ENCODE peak calls at places on chromosomes 13 and 19, in seven cellular contexts. Y is fibroblast of mammary gland; X is fibroblast of lung; M is foreskin fibroblast; J is astrocyte of the spinal cord; A is CD4-positive, alpha-beta memory T cell; C is spleen. G is an unnamed sample.

GRCh38 chr13:59447846-59448620 is 715.7 kb downstream of the DIAPH3 start:
- DNase-seq in C (no peak), M (no peak), X (peak), A (no peak), Y (no peak), J (peak), G (peak)

GRCh38 chr19:10431254-10431942 is 11.1 kb downstream of the PDE4A start:
- DNase-seq in A (peak), J (no peak), Y (peak), X (no peak), C (no peak), M (no peak), G (no peak)

GRCh38 chr13:36913463-36913862 is 6.6 kb downstream of the SMAD9 start:
- DNase-seq in Y (no peak), C (no peak), X (no peak), A (no peak), M (no peak), J (no peak), G (no peak)

GRCh38 chr13:113137656-113138292 is 15.2 kb downstream of the F10 start:
- DNase-seq in M (no peak), A (no peak), J (no peak), Y (no peak), C (no peak), X (no peak), G (no peak)

GRCh38 chr19:3336680-3337523 is 29.5 kb upstream of the NFIC start:
- DNase-seq in Y (peak), J (peak), X (peak), C (no peak), A (no peak), M (peak), G (peak)

GRCh38 chr19:55426042-55426441 is 17.1 kb downstream of the SHISA7 start:
- DNase-seq in Y (no peak), C (no peak), J (no peak), X (no peak), M (no peak), A (no peak), G (no peak)

GRCh38 chr19:9818734-9819589 is at the start of gene FBXL12:
- DNase-seq in Y (peak), C (peak), A (peak), M (peak), X (peak), J (peak), G (peak)

GRCh38 chr19:38263696-38264485 is 482 bp upstream of the SPINT2 start:
- DNase-seq in C (no peak), M (peak), X (no peak), Y (no peak), A (peak), J (peak), G (peak)

GRCh38 chr19:10655457-10656312 is 1.5 kb downstream of the ILF3 start:
- DNase-seq in M (no peak), Y (peak), A (no peak), C (no peak), J (peak), X (no peak), G (peak)

GRCh38 chr13:93172109-93172508 is 54.5 kb upstream of the GPC6 start:
- DNase-seq in Y (peak), C (no peak), X (no peak), J (no peak), M (no peak), A (no peak), G (no peak)

GRCh38 chr13:97979556-97979955 is 26.1 kb downstream of the IPO5 start:
- DNase-seq in X (no peak), Y (no peak), A (no peak), C (no peak), J (no peak), M (no peak), G (no peak)
- H3K4me3 ChIP-seq in X (no peak), Y (no peak), A (no peak), C (no peak), J (no peak), M (peak), G (no peak)

GRCh38 chr19:48628486-48629296 is 8.5 kb downstream of the DBP start:
- DNase-seq in X (no peak), C (peak), Y (no peak), J (no peak), A (no peak), M (no peak), G (no peak)

GRCh38 chr19:48630289-48631036 is 6.7 kb downstream of the DBP start:
- DNase-seq in M (no peak), C (peak), A (no peak), X (peak), Y (no peak), J (peak), G (peak)

GRCh38 chr19:48629297-48629598 is 7.9 kb downstream of the DBP start:
- DNase-seq in J (no peak), M (no peak), C (no peak), A (no peak), Y (no peak), X (no peak), G (no peak)

GRCh38 chr19:48631254-48631653 is 5.9 kb downstream of the DBP start:
- DNase-seq in C (no peak), J (no peak), A (no peak), M (no peak), X (no peak), Y (no peak), G (no peak)

DNA sequence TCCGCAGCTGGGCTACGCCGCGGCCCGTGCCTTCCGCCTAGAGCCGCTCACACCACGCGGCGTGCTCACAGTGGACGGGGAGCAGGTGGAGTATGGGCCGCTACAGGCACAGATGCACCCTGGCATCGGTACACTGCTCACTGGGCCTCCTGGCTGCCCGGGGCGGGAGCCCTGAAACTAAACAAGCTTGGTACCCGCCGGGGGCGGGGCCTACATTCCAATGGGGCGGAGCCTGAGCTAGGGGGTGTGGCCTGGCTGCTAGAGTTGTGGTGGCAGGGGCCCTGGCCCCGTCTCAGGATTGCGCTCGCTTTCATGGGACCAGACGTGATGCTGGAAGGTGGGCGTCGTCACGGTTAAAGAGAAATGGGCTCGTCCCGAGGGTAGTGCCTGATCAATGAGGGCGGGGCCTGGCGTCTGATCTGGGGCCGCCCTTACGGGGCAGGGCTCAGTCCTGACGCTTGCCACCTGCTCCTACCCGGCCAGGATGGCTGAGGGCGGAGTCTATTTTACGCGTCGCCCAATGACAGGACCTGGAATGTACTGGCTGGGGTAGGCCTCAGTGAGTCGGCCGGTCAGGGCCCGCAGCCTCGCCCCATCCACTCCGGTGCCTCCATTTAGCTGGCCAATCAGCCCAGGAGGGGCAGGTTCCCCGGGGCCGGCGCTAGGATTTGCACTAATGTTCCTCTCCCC is 7.4 kb downstream of the DBP start:
- DNase-seq in Y (no peak), C (peak), M (no peak), X (peak), J (no peak), A (no peak), G (peak)
- H3K4me3 ChIP-seq in Y (no peak), C (no peak), M (no peak), X (no peak), J (no peak), A (no peak), G (peak)

GRCh38 chr19:17556995-17557394 is 1.5 kb downstream of the COLGALT1 start:
- DNase-seq in J (no peak), M (no peak), Y (no peak), X (no peak), A (no peak), C (no peak), G (no peak)
- H3K4me3 ChIP-seq in J (peak), M (peak), Y (peak), X (peak), A (no peak), C (peak), G (peak)

GRCh38 chr19:13832096-13832495 is 36.9 kb downstream of the ZSWIM4 start:
- DNase-seq in A (no peak), C (no peak), J (no peak), Y (no peak), X (no peak), M (no peak), G (no peak)

GRCh38 chr19:13835791-13836723 is 40.8 kb downstream of the ZSWIM4 start:
- DNase-seq in X (no peak), J (peak), C (peak), A (peak), M (no peak), Y (no peak), G (no peak)

GRCh38 chr19:13831560-13832056 is 36.4 kb downstream of the ZSWIM4 start:
- DNase-seq in M (no peak), Y (no peak), X (no peak), C (no peak), A (no peak), J (peak), G (no peak)

GRCh38 chr19:13834308-13834790 is 39.1 kb downstream of the ZSWIM4 start:
- DNase-seq in A (no peak), Y (peak), M (peak), J (peak), X (no peak), C (no peak), G (no peak)

GRCh38 chr19:13833330-13834265 is 38.4 kb downstream of the ZSWIM4 start:
- DNase-seq in J (peak), M (peak), C (peak), Y (peak), X (peak), A (peak), G (peak)
- H3K4me3 ChIP-seq in J (no peak), M (no peak), C (peak), Y (peak), X (no peak), A (peak), G (no peak)

GRCh38 chr19:53091413-53091812 is 11.8 kb downstream of the ZNF160 start:
- DNase-seq in M (no peak), X (no peak), A (no peak), J (no peak), Y (no peak), C (no peak), G (no peak)
- H3K4me3 ChIP-seq in M (no peak), X (no peak), A (no peak), J (no peak), Y (no peak), C (no peak), G (no peak)

GRCh38 chr13:75425216-75426009 is 56.6 kb downstream of the TBC1D4 start:
- DNase-seq in J (no peak), Y (no peak), M (no peak), X (no peak), C (no peak), A (no peak), G (no peak)

GRCh38 chr13:75432045-75432444 is 49.9 kb downstream of the TBC1D4 start:
- DNase-seq in M (no peak), Y (peak), C (no peak), J (no peak), X (no peak), A (no peak), G (no peak)

GRCh38 chr13:75432811-75433244 is 49.1 kb downstream of the TBC1D4 start:
- DNase-seq in X (no peak), A (no peak), Y (no peak), C (no peak), J (no peak), M (no peak), G (no peak)

GRCh38 chr13:75426421-75426820 is 55.5 kb downstream of the TBC1D4 start:
- DNase-seq in A (no peak), C (no peak), X (no peak), M (no peak), Y (no peak), J (no peak), G (no peak)

GRCh38 chr13:75430618-75431209 is 51.3 kb downstream of the TBC1D4 start:
- DNase-seq in Y (no peak), M (no peak), J (no peak), C (no peak), X (no peak), A (no peak), G (no peak)
- H3K4me3 ChIP-seq in Y (no peak), M (no peak), J (no peak), C (no peak), X (no peak), A (no peak), G (no peak)

GRCh38 chr13:107851670-107852460 is 363.5 kb downstream of the LIG4 start:
- DNase-seq in X (no peak), J (no peak), Y (no peak), A (no peak), C (no peak), M (no peak), G (no peak)

GRCh38 chr13:107843281-107843680 is 372.1 kb downstream of the LIG4 start:
- DNase-seq in C (no peak), J (no peak), A (no peak), X (no peak), M (no peak), Y (no peak), G (no peak)

GRCh38 chr13:107846642-107847041 is 368.7 kb downstream of the LIG4 start:
- DNase-seq in A (no peak), J (no peak), X (no peak), M (no peak), Y (no peak), C (no peak), G (no peak)

GRCh38 chr13:107845911-107846310 is 369.4 kb downstream of the LIG4 start:
- DNase-seq in Y (no peak), M (no peak), A (no peak), C (no peak), X (no peak), J (no peak), G (no peak)

DNA sequence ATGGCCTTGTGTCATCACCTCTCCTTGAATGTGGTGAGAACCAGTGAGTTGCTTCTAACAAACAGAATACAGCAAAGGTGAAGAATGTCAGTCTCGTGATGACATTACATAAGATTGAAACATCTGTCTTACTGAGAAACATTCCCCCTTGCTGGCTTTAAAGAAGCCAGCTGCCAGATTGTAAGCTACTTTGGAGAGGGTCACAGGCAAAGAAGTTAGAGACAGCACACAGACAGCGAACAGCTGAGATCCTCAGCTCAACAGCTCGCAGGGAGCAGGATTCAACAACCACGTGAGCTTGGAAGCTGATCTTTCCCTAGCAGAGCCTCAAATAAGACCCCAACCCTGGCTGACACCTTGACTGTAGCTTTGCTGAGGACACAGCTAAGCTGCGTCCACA is 367.9 kb downstream of the LIG4 start:
- DNase-seq in Y (no peak), X (peak), J (no peak), A (no peak), M (no peak), C (no peak), G (peak)
- H3K4me3 ChIP-seq in Y (no peak), X (no peak), J (no peak), A (no peak), M (no peak), C (no peak), G (no peak)

G was measured in fibroblast of pulmonary artery.